ENCODE peak calls at places on chromosomes 2 and 18, in seven cellular contexts. F is mammary epithelial cell; Z is NAMALWA; A is LoVo; B is astrocyte of the spinal cord; N is CD8-positive, alpha-beta T cell; T is COR-L47. W is an unnamed sample.

GRCh38 chr2:203599509-203599908 is 64.4 kb upstream of the RAPH1 start:
- DNase-seq in F (no peak), Z (no peak), A (no peak), B (no peak), N (no peak), T (no peak), W (no peak)

GRCh38 chr2:98761909-98762308 is 31.0 kb upstream of the MGAT4A start:
- DNase-seq in F (no peak), Z (no peak), A (no peak), B (no peak), N (no peak), T (no peak), W (no peak)

GRCh38 chr2:165573534-165574461 is 104.3 kb downstream of the CSRNP3 start:
- DNase-seq in F (peak; percentile 42), Z (peak; percentile 87), A (peak; percentile 7), B (peak; percentile 53), N (no peak), T (peak; percentile 87), W (peak; percentile 19)

GRCh38 chr2:25333981-25334380 is 7.7 kb downstream of the DNMT3A start:
- DNase-seq in F (no peak), Z (no peak), A (no peak), B (no peak), N (no peak), T (no peak), W (no peak)

GRCh38 chr18:11175266-11175947 is 26.0 kb upstream of the PIEZO2 start:
- DNase-seq in F (no peak), Z (no peak), A (no peak), B (peak; percentile 67), N (no peak), T (no peak), W (peak; percentile 81)

GRCh38 chr2:150916997-150917396 is 344.7 kb downstream of the RBM43 start:
- DNase-seq in F (peak; percentile 76), Z (no peak), A (no peak), B (peak; percentile 38), N (no peak), T (no peak), W (no peak)

GRCh38 chr2:199405241-199405640 is 52.5 kb downstream of the SATB2 start:
- DNase-seq in F (no peak), Z (peak; percentile 12), A (no peak), B (no peak), N (no peak), T (no peak), W (no peak)

GRCh38 chr2:228681426-228681825 is 499.9 kb upstream of the SPHKAP start:
- DNase-seq in F (peak; percentile 42), Z (no peak), A (peak; percentile 35), B (peak; percentile 73), N (no peak), T (no peak), W (peak; percentile 79)

GRCh38 chr2:108297436-108298141 is 8.9 kb downstream of the SULT1C2 start:
- DNase-seq in F (peak; percentile 85), Z (no peak), A (peak; percentile 75), B (peak; percentile 88), N (no peak), T (no peak), W (peak; percentile 81)

GRCh38 chr2:150591901-150592300 is 104.4 kb upstream of the RND3 start:
- DNase-seq in F (peak; percentile 41), Z (no peak), A (no peak), B (peak; percentile 55), N (no peak), T (no peak), W (peak; percentile 57)

GRCh38 chr2:57218206-57218605 is 828.4 kb upstream of the VRK2 start:
- DNase-seq in F (peak; percentile 14), Z (no peak), A (no peak), B (no peak), N (no peak), T (no peak), W (no peak)

GRCh38 chr2:176092270-176093144 is at the start of gene HOXD13:
- DNase-seq in F (no peak), Z (no peak), A (peak; percentile 15), B (no peak), N (no peak), T (no peak), W (no peak)

GRCh38 chr2:130327703-130328527 is 14.8 kb upstream of the IMP4 start:
- DNase-seq in F (peak; percentile 82), Z (no peak), A (peak; percentile 41), B (peak; percentile 85), N (no peak), T (no peak), W (peak; percentile 63)

GRCh38 chr2:133568172-133568571 is at the start of gene NCKAP5:
- DNase-seq in F (peak; percentile 52), Z (no peak), A (no peak), B (peak; percentile 80), N (no peak), T (no peak), W (peak; percentile 67)

GRCh38 chr2:239687441-239687840 is 286.6 kb upstream of the HDAC4 start:
- DNase-seq in F (no peak), Z (no peak), A (no peak), B (no peak), N (no peak), T (no peak), W (no peak)